ENCODE peak calls at places on chromosomes 5 and 9, in four cellular contexts. W is Peyer's patch, T is BJ, M is upper lobe of right lung. H is an unnamed sample.

GRCh38 chr9:2093920-2094597 is 78.9 kb downstream of the SMARCA2 start:
- DNase-seq in W (no peak), T (peak), M (peak), H (no peak)

GRCh38 chr9:92637331-92637730 is 32.6 kb downstream of the IPPK start:
- DNase-seq in W (peak), T (no peak), M (no peak), H (no peak)

GRCh38 chr5:82793808-82794419 is 283.3 kb downstream of the TMEM167A start:
- DNase-seq in W (peak), T (no peak), M (no peak), H (peak)

GRCh38 chr9:126052791-126053190 is 273.8 kb upstream of the MVB12B start:
- DNase-seq in W (no peak), T (no peak), M (peak), H (no peak)

GRCh38 chr5:65142511-65143011 is 339.2 kb downstream of the ADAMTS6 start:
- DNase-seq in W (no peak), T (peak), M (no peak), H (no peak)

GRCh38 chr9:114108016-114108833 is 9.1 kb upstream of the KIF12 start:
- DNase-seq in W (peak), T (no peak), M (peak), H (peak)

GRCh38 chr9:103483471-103484096 is 488.5 kb downstream of the CYLC2 start:
- DNase-seq in W (no peak), T (no peak), M (no peak), H (no peak)

GRCh38 chr9:14769235-14769580 is 46.7 kb upstream of the CER1 start:
- DNase-seq in W (no peak), T (no peak), M (no peak), H (peak)

GRCh38 chr5:175772747-175773533 is 98.4 kb upstream of the CPLX2 start:
- DNase-seq in W (no peak), T (no peak), M (no peak), H (no peak)

GRCh38 chr9:130263601-130264413 is 1.8 kb upstream of the HMCN2 start:
- DNase-seq in W (peak), T (no peak), M (no peak), H (no peak)

GRCh38 chr9:92170848-92171247 is 55.6 kb upstream of the SPTLC1 start:
- DNase-seq in W (no peak), T (no peak), M (peak), H (no peak)

GRCh38 chr5:95519681-95520080 is 35.1 kb downstream of the SKIC3 start:
- DNase-seq in W (no peak), T (no peak), M (no peak), H (no peak)

GRCh38 chr9:38117646-38118045 is 48.6 kb upstream of the SHB start:
- DNase-seq in W (no peak), T (no peak), M (peak), H (peak)

GRCh38 chr9:135992486-135993408 is 31.6 kb upstream of the UBAC1 start:
- DNase-seq in W (peak), T (peak), M (peak), H (peak)

GRCh38 chr5:134245101-134245604 is 19.3 kb upstream of the PPP2CA start:
- DNase-seq in W (no peak), T (no peak), M (no peak), H (peak)

GRCh38 chr5:144117412-144117811 is 53.0 kb downstream of the YIPF5 start:
- DNase-seq in W (no peak), T (no peak), M (no peak), H (no peak)

GRCh38 chr9:15246688-15247087 is 60.3 kb downstream of the TTC39B start:
- DNase-seq in W (no peak), T (no peak), M (no peak), H (no peak)

GRCh38 chr5:121780406-121780805 is 71.3 kb upstream of the FTMT start:
- DNase-seq in W (no peak), T (no peak), M (no peak), H (no peak)

GRCh38 chr5:174083041-174083827 is 37.7 kb downstream of the NSG2 start:
- DNase-seq in W (no peak), T (no peak), M (no peak), H (no peak)

GRCh38 chr5:159210306-159210722 is 961 bp upstream of the RNF145 start:
- DNase-seq in W (no peak), T (no peak), M (no peak), H (no peak)

GRCh38 chr9:121698627-121699270 is 47.3 kb downstream of the DAB2IP start:
- DNase-seq in W (no peak), T (no peak), M (no peak), H (peak)

GRCh38 chr5:40437452-40437861 is 242.3 kb upstream of the PTGER4 start:
- DNase-seq in W (peak), T (no peak), M (no peak), H (no peak)

GRCh38 chr5:51347704-51348103 is 35.5 kb upstream of the ISL1 start:
- DNase-seq in W (no peak), T (no peak), M (no peak), H (no peak)

GRCh38 chr9:79812507-79813261 is 240.9 kb downstream of the TLE4 start:
- DNase-seq in W (peak), T (no peak), M (no peak), H (no peak)

GRCh38 chr5:43034591-43034968 is 5.5 kb downstream of the ANXA2R start:
- DNase-seq in W (no peak), T (no peak), M (no peak), H (no peak)

GRCh38 chr5:80389575-80389974 is 18.3 kb upstream of the ZFYVE16 start:
- DNase-seq in W (peak), T (no peak), M (peak), H (no peak)

GRCh38 chr9:123401879-123402513 is 46.0 kb downstream of the CRB2 start:
- DNase-seq in W (no peak), T (peak), M (no peak), H (peak)

GRCh38 chr5:10801931-10802674 is 41.1 kb upstream of the DAP start:
- DNase-seq in W (no peak), T (no peak), M (no peak), H (no peak)
- TF ChIP-seq CTCF in W (no peak), T (no peak), M (peak), H (peak)

GRCh38 chr5:1360861-1361260 is 16.0 kb upstream of the CLPTM1L start:
- DNase-seq in W (no peak), T (no peak), M (no peak), H (no peak)

GRCh38 chr5:1363160-1363559 is 18.3 kb upstream of the CLPTM1L start:
- DNase-seq in W (no peak), T (no peak), M (no peak), H (no peak)

GRCh38 chr5:1364211-1364610 is 19.3 kb upstream of the CLPTM1L start:
- DNase-seq in W (no peak), T (no peak), M (no peak), H (no peak)

GRCh38 chr5:1363581-1363980 is 18.7 kb upstream of the CLPTM1L start:
- DNase-seq in W (no peak), T (no peak), M (no peak), H (no peak)

GRCh38 chr5:1362242-1363015 is 17.5 kb upstream of the CLPTM1L start:
- DNase-seq in W (no peak), T (no peak), M (no peak), H (no peak)
- H3K4me3 ChIP-seq in W (no peak), T (no peak), M (no peak), H (no peak)

DNA sequence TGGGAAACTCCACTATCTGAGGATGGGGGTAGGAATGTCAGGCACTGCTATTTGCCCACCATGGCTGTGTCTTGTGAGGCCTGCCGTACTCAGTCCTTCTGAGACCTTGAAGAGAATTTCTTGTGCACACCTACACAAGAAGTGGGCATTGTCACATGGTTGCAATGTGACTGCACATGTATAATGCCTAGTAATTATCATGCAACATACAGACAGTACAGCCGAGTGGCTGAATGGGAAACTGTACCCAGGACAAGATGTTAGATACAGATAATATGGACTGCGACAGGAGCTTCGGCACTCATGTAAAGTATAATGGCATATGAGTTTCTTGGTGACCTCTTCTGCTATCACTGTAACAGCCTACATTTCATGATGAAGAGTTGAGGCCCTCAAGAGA is 4.8 kb upstream of the PRKACG start:
- DNase-seq in W (no peak), T (no peak), M (no peak), H (no peak)
- TF ChIP-seq CTCF in W (no peak), T (no peak), M (no peak), H (no peak)

DNA sequence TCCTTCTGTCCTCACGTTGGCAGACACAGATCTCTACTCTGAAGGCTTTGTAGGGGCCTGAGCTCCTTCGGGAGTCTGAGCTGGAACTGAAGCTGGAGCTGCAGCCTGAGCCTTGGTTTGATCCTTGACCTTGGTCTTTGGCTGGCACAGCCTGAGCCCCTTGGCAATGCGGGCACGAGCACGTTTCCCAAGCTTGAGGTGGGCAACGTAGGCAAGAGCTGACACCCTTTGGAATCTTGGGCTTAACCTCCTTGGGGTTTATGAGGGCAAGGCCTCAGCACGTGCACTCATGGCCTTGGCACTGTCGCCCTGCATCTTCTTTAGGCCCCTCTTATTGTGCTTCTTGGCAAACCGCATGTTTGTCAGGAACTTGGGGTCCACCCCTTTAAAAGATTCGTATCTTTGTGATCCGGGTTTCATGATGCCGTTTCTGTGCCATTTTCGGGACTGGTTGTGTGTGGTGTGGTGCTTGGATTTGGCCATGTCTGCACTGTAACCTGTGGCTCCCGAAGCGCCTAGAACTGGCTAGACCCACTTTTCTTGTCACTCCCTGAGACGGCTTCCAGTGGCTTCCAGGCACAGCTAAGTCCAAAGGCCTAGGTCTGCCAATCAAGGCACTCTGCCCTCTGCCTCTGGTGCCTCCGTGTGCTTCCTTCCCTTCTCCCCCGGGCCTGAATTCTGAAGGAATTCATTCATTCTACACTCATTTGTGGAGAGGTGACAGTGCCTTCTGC is 1.4 kb downstream of the SUSD1 start:
- DNase-seq in W (peak), T (no peak), M (no peak), H (no peak)
- H3K4me3 ChIP-seq in W (peak), T (no peak), M (no peak), H (peak)

DNA sequence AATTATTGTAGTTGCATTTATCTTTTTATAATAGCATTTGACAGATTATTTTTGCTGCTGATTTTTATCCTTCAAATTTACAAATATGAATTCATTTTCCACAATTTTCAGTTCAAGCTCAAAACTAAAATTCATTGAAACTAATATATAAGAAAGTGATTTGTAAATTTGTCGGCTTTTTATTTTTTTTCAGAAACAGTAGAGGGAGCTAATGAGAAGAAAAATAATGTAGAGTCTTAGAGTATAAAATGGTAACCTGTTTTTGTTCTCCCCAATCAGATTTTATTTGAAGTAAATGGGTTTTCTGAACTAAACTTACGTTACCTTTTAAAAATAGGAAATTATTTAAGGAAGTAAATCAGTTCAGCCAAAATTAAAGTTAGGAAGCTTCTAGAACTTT is 19.2 kb downstream of the PRRC1 start:
- DNase-seq in W (no peak), T (no peak), M (no peak), H (no peak)
- TF ChIP-seq CTCF in W (no peak), T (peak), M (peak), H (no peak)

DNA sequence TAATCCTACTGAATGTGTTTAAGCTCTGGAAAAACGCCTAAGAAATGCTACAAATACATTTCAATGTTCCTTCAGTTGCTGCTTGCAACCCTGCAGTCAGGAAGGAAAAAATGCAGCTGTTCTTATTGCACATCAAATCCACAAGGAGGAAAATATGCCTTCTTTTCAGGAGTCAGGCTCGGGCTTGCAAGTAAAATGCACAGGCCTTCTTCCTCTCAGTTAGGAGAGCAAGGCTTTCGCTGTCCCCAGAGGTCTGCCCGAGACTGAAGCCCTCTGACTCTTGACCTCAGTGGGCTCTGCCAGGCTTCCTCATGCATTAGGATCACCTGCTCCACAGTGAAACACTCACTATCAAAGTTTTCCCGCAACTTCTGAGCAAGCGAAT is 909 bp upstream of the SHC3 start:
- DNase-seq in W (peak), T (no peak), M (no peak), H (no peak)
- H3K4me3 ChIP-seq in W (peak), T (peak), M (peak), H (peak)

GRCh38 chr5:141559481-141559880 is 59.3 kb downstream of the DIAPH1 start:
- DNase-seq in W (no peak), T (peak), M (no peak), H (no peak)

GRCh38 chr5:141560141-141560540 is 58.7 kb downstream of the DIAPH1 start:
- DNase-seq in W (no peak), T (peak), M (no peak), H (no peak)

GRCh38 chr5:141557681-141558136 is 61.1 kb downstream of the DIAPH1 start:
- DNase-seq in W (peak), T (peak), M (peak), H (peak)

GRCh38 chr5:141560725-141561483 is 57.9 kb downstream of the DIAPH1 start:
- DNase-seq in W (peak), T (peak), M (peak), H (peak)

GRCh38 chr5:141558150-141558549 is 60.6 kb downstream of the DIAPH1 start:
- DNase-seq in W (no peak), T (no peak), M (no peak), H (no peak)
- TF ChIP-seq CTCF in W (no peak), T (no peak), M (no peak), H (no peak)

GRCh38 chr9:35487066-35487465 is 2.8 kb upstream of the RUSC2 start:
- DNase-seq in W (no peak), T (no peak), M (no peak), H (no peak)

GRCh38 chr9:35488566-35489312 is 1.2 kb upstream of the RUSC2 start:
- DNase-seq in W (peak), T (no peak), M (no peak), H (no peak)

GRCh38 chr9:35490155-35490909 is 421 bp downstream of the RUSC2 start:
- DNase-seq in W (peak), T (no peak), M (no peak), H (peak)

GRCh38 chr9:35489313-35490154 is at the start of gene RUSC2:
- DNase-seq in W (peak), T (peak), M (peak), H (peak)

DNA sequence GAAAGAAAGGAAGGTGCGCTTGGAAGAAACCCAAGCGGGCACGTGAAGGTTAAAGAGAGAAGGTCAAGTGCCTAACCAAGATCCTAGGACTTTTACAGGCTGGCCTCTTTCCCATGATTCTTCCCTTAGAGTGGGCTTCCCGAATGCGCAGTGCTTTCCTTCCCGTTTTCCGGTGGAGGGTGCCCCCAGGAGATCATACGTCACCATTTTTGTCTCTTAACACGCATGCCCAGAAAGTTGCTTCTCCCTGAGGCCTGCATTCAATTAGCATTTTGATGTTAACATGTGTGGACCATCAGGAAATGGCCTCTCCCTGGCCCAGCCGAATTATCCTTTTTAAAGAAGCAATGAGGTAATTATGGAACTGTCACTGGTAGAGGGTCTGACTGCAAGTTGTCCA is 1.9 kb upstream of the RUSC2 start:
- DNase-seq in W (no peak), T (no peak), M (no peak), H (no peak)
- H3K4me3 ChIP-seq in W (no peak), T (no peak), M (no peak), H (no peak)

DNA sequence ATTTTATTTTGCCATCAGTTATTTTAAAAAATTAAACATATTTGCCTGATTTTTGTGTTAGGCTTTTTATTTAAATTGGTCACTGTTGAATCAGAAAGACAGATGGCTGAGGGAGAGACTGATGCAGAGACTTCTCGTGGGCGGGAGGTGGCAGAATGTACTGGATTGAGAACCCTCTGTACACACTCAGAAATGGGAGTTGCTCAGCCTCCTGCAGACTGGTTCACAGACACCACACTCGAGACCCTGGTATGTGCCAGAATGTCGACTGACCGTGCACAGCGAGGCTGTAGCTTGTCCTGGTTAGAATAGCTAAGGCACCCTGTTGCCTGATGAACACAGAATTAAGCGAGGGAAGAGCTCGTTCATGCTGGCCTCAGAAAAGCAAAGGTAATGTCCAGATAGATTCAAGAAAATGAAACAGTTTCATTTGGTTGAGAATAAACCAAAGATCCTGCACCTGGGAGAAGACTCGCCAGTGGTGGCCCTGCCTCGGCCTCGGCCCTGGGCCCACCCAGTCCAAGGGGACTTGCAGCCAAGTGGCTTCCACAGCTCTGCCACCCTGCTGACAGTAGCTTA is 71.3 kb upstream of the OTULINL start:
- DNase-seq in W (no peak), T (no peak), M (no peak), H (no peak)
- TF ChIP-seq CTCF in W (no peak), T (no peak), M (no peak), H (no peak)

H was measured in WERI-Rb-1.